ENCODE peak calls at places on chromosomes 16 and 17, in nine cellular contexts. S, J, C, Y, W, L, F, M and G are unnamed samples.

GRCh38 chr16:49021136-49021535 is 260.5 kb downstream of the CBLN1 start:
- DNase-seq in C (peak), S (peak), F (peak), W (no peak), L (peak), M (no peak), Y (no peak), J (peak), G (no peak)

GRCh38 chr16:56228476-56228875 is 37.2 kb downstream of the GNAO1 start:
- DNase-seq in M (no peak), L (no peak), C (no peak), F (no peak), W (no peak), S (no peak), J (no peak), Y (no peak), G (no peak)

GRCh38 chr16:58127634-58128033 is 1.5 kb downstream of the CFAP20 start:
- DNase-seq in J (no peak), S (no peak), C (peak), L (no peak), W (no peak), Y (no peak), M (peak), F (peak), G (no peak)

GRCh38 chr17:82528484-82529265 is 9.1 kb downstream of the FOXK2 start:
- DNase-seq in W (peak), L (peak), F (peak), J (peak), M (peak), S (peak), C (peak), Y (no peak), G (no peak)

GRCh38 chr17:83153681-83154310 is 74.4 kb downstream of the METRNL start:
- DNase-seq in W (no peak), S (no peak), M (no peak), Y (no peak), L (no peak), C (no peak), J (no peak), F (no peak), G (peak)

GRCh38 chr17:38476549-38476948 is 48.3 kb downstream of the ARHGAP23 start:
- DNase-seq in Y (no peak), J (no peak), C (no peak), S (no peak), L (no peak), F (peak), W (no peak), M (no peak), G (no peak)

GRCh38 chr16:15807603-15808009 is 49.2 kb downstream of the MYH11 start:
- DNase-seq in W (no peak), Y (no peak), S (peak), L (no peak), J (no peak), F (no peak), C (no peak), M (no peak), G (no peak)

GRCh38 chr16:52561910-52562741 is 15.2 kb upstream of the TOX3 start:
- DNase-seq in M (no peak), W (peak), Y (no peak), C (no peak), F (no peak), S (no peak), L (no peak), J (no peak), G (no peak)

GRCh38 chr17:31416503-31416923 is 25.0 kb downstream of the RAB11FIP4 start:
- DNase-seq in L (no peak), J (no peak), S (peak), M (no peak), F (no peak), C (no peak), Y (no peak), W (no peak), G (no peak)

GRCh38 chr16:21638573-21638975 is 13.8 kb downstream of the IGSF6 start:
- DNase-seq in J (peak), C (peak), L (peak), M (no peak), Y (no peak), F (peak), W (no peak), S (no peak), G (no peak)

GRCh38 chr17:67289174-67289876 is 44.3 kb upstream of the HELZ start:
- DNase-seq in L (no peak), J (no peak), M (peak), Y (no peak), S (no peak), W (peak), C (no peak), F (peak), G (no peak)

GRCh38 chr17:3027786-3028532 is 35.4 kb downstream of the OR1D5 start:
- DNase-seq in F (no peak), J (no peak), M (no peak), L (no peak), C (no peak), S (no peak), Y (no peak), W (peak), G (no peak)

GRCh38 chr17:55426851-55427586 is 5.4 kb upstream of the MMD start:
- DNase-seq in L (peak), C (peak), F (peak), S (no peak), M (no peak), W (no peak), Y (no peak), J (no peak), G (no peak)

GRCh38 chr16:84663433-84664101 is 15.3 kb downstream of the KLHL36 start:
- DNase-seq in Y (no peak), J (no peak), W (no peak), L (no peak), S (no peak), C (no peak), M (no peak), F (no peak), G (no peak)

GRCh38 chr16:31301708-31302400 is 42.1 kb downstream of the ITGAM start:
- DNase-seq in F (peak), J (peak), W (no peak), L (peak), Y (no peak), M (no peak), S (peak), C (peak), G (no peak)

GRCh38 chr16:85036398-85037049 is 8.9 kb downstream of the KIAA0513 start:
- DNase-seq in J (no peak), C (no peak), S (no peak), Y (no peak), F (no peak), L (no peak), M (no peak), W (no peak), G (no peak)

GRCh38 chr17:31843382-31843780 is 15.7 kb downstream of the COPRS start:
- DNase-seq in M (no peak), W (no peak), J (no peak), S (no peak), L (no peak), Y (no peak), F (peak), C (no peak), G (no peak)

GRCh38 chr17:77320501-77321256 is 179.9 kb downstream of the SEC14L1 start:
- DNase-seq in F (peak), C (peak), L (no peak), M (no peak), S (no peak), W (no peak), J (no peak), Y (no peak), G (no peak)

GRCh38 chr17:65547253-65547670 is 14.2 kb downstream of the AXIN2 start:
- DNase-seq in W (peak), F (peak), M (no peak), Y (no peak), J (no peak), S (no peak), C (no peak), L (no peak), G (no peak)

GRCh38 chr16:30519120-30520049 is 7.0 kb downstream of the ZNF768 start:
- DNase-seq in F (no peak), L (no peak), S (no peak), Y (no peak), W (no peak), J (no peak), C (no peak), M (no peak), G (no peak)

GRCh38 chr17:57366558-57367351 is 110.4 kb downstream of the MSI2 start:
- DNase-seq in Y (no peak), J (no peak), W (peak), L (no peak), M (no peak), C (no peak), F (no peak), S (no peak), G (no peak)

GRCh38 chr16:82995927-82996441 is 369.2 kb downstream of the CDH13 start:
- DNase-seq in W (no peak), F (peak), L (peak), J (peak), M (peak), Y (no peak), S (no peak), C (peak), G (no peak)

GRCh38 chr17:69418535-69418934 is 4.0 kb downstream of the MAP2K6 start:
- DNase-seq in L (no peak), S (no peak), M (peak), F (no peak), C (no peak), W (no peak), Y (no peak), J (no peak), G (no peak)

GRCh38 chr17:62860962-62861873 is 53.1 kb upstream of the MARCHF10 start:
- DNase-seq in Y (no peak), F (no peak), L (peak), C (no peak), J (peak), W (no peak), M (no peak), S (no peak), G (peak)

GRCh38 chr17:8222630-8223355 is 12.4 kb upstream of the AURKB start:
- DNase-seq in W (peak), Y (peak), L (peak), F (peak), C (peak), M (peak), J (peak), S (peak), G (peak)

GRCh38 chr16:11391576-11391975 is 46.3 kb downstream of the RMI2 start:
- DNase-seq in L (no peak), M (no peak), Y (no peak), J (no peak), W (peak), S (no peak), F (no peak), C (no peak), G (no peak)

GRCh38 chr17:51442112-51442865 is 181.9 kb downstream of the UTP18 start:
- DNase-seq in W (no peak), Y (no peak), S (no peak), F (no peak), L (no peak), M (no peak), C (no peak), J (no peak), G (peak)

GRCh38 chr17:61764846-61765245 is 98.5 kb downstream of the BRIP1 start:
- DNase-seq in S (no peak), F (no peak), J (no peak), Y (no peak), M (no peak), L (no peak), C (no peak), W (no peak), G (no peak)

GRCh38 chr17:15944720-15945492 is at the start of gene ADORA2B:
- DNase-seq in C (peak), S (peak), M (peak), J (peak), L (peak), Y (peak), W (peak), F (peak), G (peak)

GRCh38 chr17:49225554-49226236 is 4.9 kb downstream of the PHOSPHO1 start:
- DNase-seq in L (no peak), Y (no peak), J (no peak), M (no peak), W (no peak), F (no peak), C (no peak), S (no peak), G (no peak)

GRCh38 chr16:47045023-47045422 is 71.5 kb upstream of the DNAJA2 start:
- DNase-seq in C (no peak), M (no peak), S (no peak), F (peak), Y (no peak), J (no peak), L (no peak), W (no peak), G (no peak)

GRCh38 chr17:44610871-44611270 is 45.4 kb upstream of the MEIOC start:
- DNase-seq in C (peak), Y (no peak), L (no peak), M (peak), S (no peak), F (peak), J (no peak), W (no peak), G (no peak)

GRCh38 chr17:31778538-31778937 is 80.5 kb downstream of the COPRS start:
- DNase-seq in C (no peak), Y (no peak), L (no peak), F (no peak), W (no peak), M (no peak), S (no peak), J (no peak), G (no peak)

GRCh38 chr16:81562174-81562849 is 117.7 kb downstream of the CMIP start:
- DNase-seq in F (no peak), Y (no peak), J (no peak), L (no peak), W (no peak), M (peak), C (no peak), S (no peak), G (no peak)

GRCh38 chr16:8667492-8667891 is 6.9 kb upstream of the ABAT start:
- DNase-seq in Y (no peak), C (no peak), F (no peak), S (no peak), W (no peak), M (no peak), L (no peak), J (no peak), G (no peak)

GRCh38 chr16:89696598-89697128 is 4.8 kb downstream of the SPATA2L start:
- DNase-seq in F (no peak), C (no peak), Y (no peak), J (no peak), L (no peak), W (no peak), M (no peak), S (no peak), G (no peak)

GRCh38 chr16:26697826-26698225 is 368.9 kb upstream of the C16orf82 start:
- DNase-seq in Y (no peak), W (no peak), J (no peak), F (no peak), C (no peak), M (no peak), L (no peak), S (no peak), G (no peak)
- TF ChIP-seq CTCF in Y (no peak), W (no peak), J (no peak), F (no peak), C (no peak), M (no peak), L (no peak), S (no peak), G (no peak)

GRCh38 chr16:67928147-67928546 is 3.5 kb downstream of the CTRL start:
- DNase-seq in Y (no peak), S (no peak), C (no peak), L (no peak), F (no peak), W (no peak), J (no peak), M (no peak), G (no peak)

GRCh38 chr16:67928561-67929364 is 2.9 kb downstream of the CTRL start:
- DNase-seq in W (peak), J (peak), C (peak), Y (peak), S (peak), F (peak), L (peak), M (peak), G (no peak)

GRCh38 chr16:67927131-67927941 is 4.3 kb downstream of the CTRL start:
- DNase-seq in S (no peak), J (no peak), C (no peak), M (no peak), L (no peak), Y (no peak), F (no peak), W (no peak), G (no peak)

GRCh38 chr16:67924140-67924906 is 7.3 kb downstream of the CTRL start:
- DNase-seq in S (no peak), L (no peak), J (no peak), C (no peak), Y (no peak), W (no peak), F (no peak), M (no peak), G (no peak)

DNA sequence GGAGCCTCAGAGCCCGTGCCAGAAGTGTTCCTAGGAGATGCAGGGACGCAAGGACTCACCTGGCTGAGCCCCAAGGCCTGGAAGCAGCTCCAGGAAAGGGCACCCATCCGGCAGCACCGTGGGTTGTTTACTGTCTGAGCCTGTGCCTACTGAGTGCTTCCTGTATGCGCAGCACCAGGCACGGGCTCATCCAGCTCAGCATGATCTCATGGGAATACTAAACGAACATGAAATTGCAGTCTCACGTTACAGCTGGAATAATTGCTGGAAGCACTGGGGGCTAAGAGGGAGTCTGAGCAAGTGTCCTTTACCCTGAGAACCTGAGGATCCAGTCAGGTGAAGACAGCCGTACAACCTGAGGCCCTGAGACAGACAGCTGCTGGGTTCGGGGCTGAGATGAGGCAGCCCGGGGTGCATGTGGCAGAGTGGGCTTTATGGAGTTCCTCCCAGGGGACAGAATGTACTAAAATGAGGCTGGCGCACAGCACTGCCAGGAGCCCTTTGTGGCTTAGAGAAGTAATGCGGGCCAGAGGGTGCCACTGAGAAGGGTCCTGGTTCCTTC is 5.4 kb downstream of the CTRL start:
- DNase-seq in W (peak), F (no peak), L (peak), S (no peak), C (no peak), J (peak), Y (no peak), M (peak), G (no peak)
- TF ChIP-seq CTCF in W (no peak), F (no peak), L (peak), S (peak), C (peak), J (peak), Y (no peak), M (peak), G (no peak)

DNA sequence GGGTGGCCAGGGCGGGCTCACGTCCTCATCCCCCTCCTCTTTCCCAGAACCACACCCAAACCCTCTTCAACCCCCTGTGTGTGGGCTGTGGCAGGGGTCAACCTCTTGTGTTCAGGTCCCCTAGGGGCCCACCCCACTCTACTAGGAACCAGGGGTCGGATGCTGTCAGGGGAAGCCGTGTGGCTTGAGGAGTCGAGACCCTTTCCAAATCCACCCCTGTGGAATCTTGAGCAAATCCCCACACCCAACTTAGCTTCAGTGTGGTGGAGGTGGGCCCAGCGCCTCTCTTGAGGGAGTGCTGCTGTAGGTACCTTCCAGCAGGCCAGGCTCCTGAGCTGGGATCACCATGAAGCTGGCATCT is 121.5 kb downstream of the MRM1 start:
- DNase-seq in S (no peak), Y (no peak), J (no peak), F (no peak), C (no peak), M (no peak), W (no peak), L (no peak), G (no peak)
- TF ChIP-seq CTCF in S (no peak), Y (no peak), J (no peak), F (no peak), C (no peak), M (no peak), W (no peak), L (no peak), G (no peak)

GRCh38 chr17:21095735-21096134 is 31.0 kb upstream of the DHRS7B start:
- DNase-seq in C (no peak), W (no peak), M (no peak), Y (no peak), L (no peak), J (no peak), F (no peak), S (no peak), G (no peak)
- TF ChIP-seq CTCF in C (no peak), W (no peak), M (no peak), Y (no peak), L (no peak), J (no peak), F (no peak), S (no peak), G (no peak)

GRCh38 chr16:74035816-74036215 is 260.8 kb upstream of the PSMD7 start:
- DNase-seq in W (no peak), M (no peak), S (peak), L (peak), J (peak), Y (no peak), F (peak), C (no peak), G (no peak)
- TF ChIP-seq CTCF in W (no peak), M (peak), S (peak), L (no peak), J (no peak), Y (no peak), F (peak), C (peak), G (peak)

DNA sequence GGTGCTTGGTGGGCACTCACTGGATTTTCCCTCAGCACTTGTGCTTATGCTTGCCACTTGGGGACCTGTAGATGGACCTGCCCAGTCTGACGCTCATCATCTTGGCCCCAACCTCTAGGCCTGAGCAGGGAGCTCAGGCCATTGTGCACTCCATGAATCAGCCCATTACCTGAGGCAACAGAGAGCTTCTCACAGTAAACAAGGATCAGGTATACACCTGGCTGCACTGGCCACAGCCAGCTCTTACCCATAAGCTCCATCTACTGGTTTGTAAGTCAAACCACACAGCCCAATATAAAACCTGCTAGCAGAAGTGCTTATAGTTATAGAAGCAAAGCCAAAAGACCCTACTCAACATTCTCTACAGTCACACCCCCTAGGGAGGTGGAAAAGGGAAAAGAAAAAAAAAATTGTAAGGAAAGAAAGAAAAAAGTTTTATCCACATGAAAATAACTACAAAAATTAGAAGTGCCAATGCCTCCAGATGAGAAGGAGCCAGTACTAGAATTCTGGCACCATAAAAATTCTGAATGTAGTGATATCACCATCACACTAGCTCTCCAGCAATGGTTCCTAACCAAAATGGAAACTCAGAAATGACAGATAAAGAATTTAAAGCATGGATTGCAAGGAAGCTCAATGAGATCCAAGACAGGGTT is 87.8 kb upstream of the CDH5 start:
- DNase-seq in J (no peak), S (no peak), F (no peak), L (peak), M (no peak), C (no peak), Y (no peak), W (no peak), G (no peak)
- TF ChIP-seq CTCF in J (no peak), S (peak), F (no peak), L (peak), M (no peak), C (peak), Y (no peak), W (peak), G (no peak)